ENCODE peak calls at places on chromosomes 12 and 14, in six cellular contexts. K is stimulated activated CD4-positive, alpha-beta T cell treated with anti-CD3 and anti-CD28 coated beads, TNF-alpha, amount 100 ng/mL, for 1 hour; D is Kasumi-1; W is trophoblast cell; A is HAP-1; P is HEK293T. G is an unnamed sample.

GRCh38 chr14:90132821-90133570 is 71.2 kb downstream of the KCNK13 start:
- DNase-seq in K (no peak), D (peak), W (no peak), A (no peak), P (no peak), G (no peak)

GRCh38 chr12:104458645-104459555 is 2.2 kb downstream of the CHST11 start:
- DNase-seq in K (no peak), D (peak), W (peak), A (peak), P (peak), G (peak)

GRCh38 chr14:60815371-60815770 is 80.8 kb downstream of the MNAT1 start:
- DNase-seq in K (no peak), D (no peak), W (no peak), A (no peak), P (no peak), G (no peak)

GRCh38 chr12:3420693-3421092 is 70.3 kb upstream of the PRMT8 start:
- DNase-seq in K (no peak), D (no peak), W (no peak), A (no peak), P (no peak), G (no peak)

GRCh38 chr14:98136420-98136819 is 1135.6 kb downstream of the BCL11B start:
- DNase-seq in K (no peak), D (no peak), W (no peak), A (no peak), P (no peak), G (no peak)

GRCh38 chr12:94152292-94153083 is 4.1 kb downstream of the PLXNC1 start:
- DNase-seq in K (no peak), D (no peak), W (no peak), A (no peak), P (no peak), G (no peak)

GRCh38 chr14:57749267-57749666 is 116.6 kb downstream of the SLC35F4 start:
- DNase-seq in K (no peak), D (no peak), W (peak), A (no peak), P (no peak), G (no peak)

GRCh38 chr14:81655423-81656314 is 122.0 kb upstream of the SEL1L start:
- DNase-seq in K (no peak), D (no peak), W (no peak), A (no peak), P (no peak), G (no peak)

GRCh38 chr14:60710506-60710905 is 13.6 kb downstream of the SIX4 start:
- DNase-seq in K (no peak), D (no peak), W (no peak), A (peak), P (no peak), G (no peak)

GRCh38 chr14:61695695-61696527 is 598 bp downstream of the HIF1A start:
- DNase-seq in K (no peak), D (peak), W (peak), A (peak), P (peak), G (peak)

G was measured in thoracic aorta.